ENCODE peak calls at places on chromosomes 6 and 20, in nine cellular contexts. One of them, this sample, is unnamed. For H3K9me3, the result is how much of the 10 kb centered on the place peaks cover.

GRCh38 chr6:22068561-22069346 is 228.1 kb downstream of the PRL start:
- ATAC-seq in naive thymus-derived CD4-positive, alpha-beta T cell: no peak
- ATAC-seq in CD4-positive, CD25-positive, alpha-beta regulatory T cell: no peak
- ATAC-seq in right lobe of liver: no peak
- ATAC-seq in psoas muscle: no peak
- ATAC-seq in HCT116: no peak
- ATAC-seq in Panc1: no peak
- ATAC-seq in pancreas: no peak
- ATAC-seq in RWPE2: no peak
- ATAC-seq in this sample: no peak

GRCh38 chr20:3727333-3728035 is 5.0 kb upstream of the HSPA12B start:
- ATAC-seq in right lobe of liver: no peak
- ATAC-seq in psoas muscle: peak
- ATAC-seq in CD4-positive, CD25-positive, alpha-beta regulatory T cell: no peak
- ATAC-seq in pancreas: peak
- ATAC-seq in HCT116: peak
- ATAC-seq in naive thymus-derived CD4-positive, alpha-beta T cell: no peak
- ATAC-seq in Panc1: no peak
- ATAC-seq in RWPE2: peak
- ATAC-seq in this sample: peak

GRCh38 chr20:9079038-9079731 is 10.3 kb downstream of the PLCB4 start:
- ATAC-seq in HCT116: no peak
- ATAC-seq in naive thymus-derived CD4-positive, alpha-beta T cell: no peak
- ATAC-seq in right lobe of liver: no peak
- ATAC-seq in CD4-positive, CD25-positive, alpha-beta regulatory T cell: no peak
- ATAC-seq in Panc1: no peak
- ATAC-seq in RWPE2: no peak
- ATAC-seq in pancreas: peak
- ATAC-seq in psoas muscle: no peak
- ATAC-seq in this sample: no peak

GRCh38 chr6:44662461-44663121 is 275.1 kb downstream of the CDC5L start:
- ATAC-seq in pancreas: no peak
- ATAC-seq in Panc1: no peak
- ATAC-seq in HCT116: no peak
- ATAC-seq in psoas muscle: no peak
- ATAC-seq in naive thymus-derived CD4-positive, alpha-beta T cell: no peak
- ATAC-seq in CD4-positive, CD25-positive, alpha-beta regulatory T cell: no peak
- ATAC-seq in right lobe of liver: no peak
- ATAC-seq in RWPE2: no peak
- ATAC-seq in this sample: no peak

GRCh38 chr6:4581468-4582420 is 194.5 kb upstream of the CDYL start:
- ATAC-seq in right lobe of liver: peak
- ATAC-seq in pancreas: no peak
- ATAC-seq in psoas muscle: peak
- ATAC-seq in HCT116: no peak
- ATAC-seq in naive thymus-derived CD4-positive, alpha-beta T cell: no peak
- ATAC-seq in Panc1: no peak
- ATAC-seq in CD4-positive, CD25-positive, alpha-beta regulatory T cell: no peak
- ATAC-seq in RWPE2: peak
- ATAC-seq in this sample: peak

GRCh38 chr6:74942130-74942529 is 263.7 kb downstream of the COL12A1 start:
- ATAC-seq in CD4-positive, CD25-positive, alpha-beta regulatory T cell: no peak
- ATAC-seq in RWPE2: peak
- ATAC-seq in pancreas: no peak
- ATAC-seq in right lobe of liver: no peak
- ATAC-seq in psoas muscle: no peak
- ATAC-seq in naive thymus-derived CD4-positive, alpha-beta T cell: no peak
- ATAC-seq in Panc1: no peak
- ATAC-seq in HCT116: no peak
- ATAC-seq in this sample: no peak

GRCh38 chr6:169344651-169345050 is 91.0 kb upstream of the THBS2 start:
- ATAC-seq in HCT116: no peak
- ATAC-seq in CD4-positive, CD25-positive, alpha-beta regulatory T cell: no peak
- ATAC-seq in right lobe of liver: no peak
- ATAC-seq in psoas muscle: no peak
- ATAC-seq in RWPE2: no peak
- ATAC-seq in pancreas: no peak
- ATAC-seq in naive thymus-derived CD4-positive, alpha-beta T cell: no peak
- ATAC-seq in Panc1: no peak
- ATAC-seq in this sample: no peak

GRCh38 chr6:105644073-105644489 is 241.2 kb upstream of the PREP start:
- ATAC-seq in HCT116: no peak
- ATAC-seq in CD4-positive, CD25-positive, alpha-beta regulatory T cell: no peak
- ATAC-seq in Panc1: no peak
- ATAC-seq in right lobe of liver: no peak
- ATAC-seq in psoas muscle: no peak
- ATAC-seq in pancreas: no peak
- ATAC-seq in RWPE2: no peak
- ATAC-seq in naive thymus-derived CD4-positive, alpha-beta T cell: no peak
- ATAC-seq in this sample: no peak

GRCh38 chr20:57388953-57389694 is 2.1 kb upstream of the RBM38 start:
- ATAC-seq in naive thymus-derived CD4-positive, alpha-beta T cell: peak
- ATAC-seq in CD4-positive, CD25-positive, alpha-beta regulatory T cell: peak
- ATAC-seq in RWPE2: peak
- ATAC-seq in right lobe of liver: peak
- ATAC-seq in psoas muscle: peak
- ATAC-seq in HCT116: peak
- ATAC-seq in Panc1: peak
- ATAC-seq in pancreas: peak
- ATAC-seq in this sample: peak

GRCh38 chr6:11462742-11463414 is 74.7 kb upstream of the TMEM170B start:
- ATAC-seq in CD4-positive, CD25-positive, alpha-beta regulatory T cell: no peak
- ATAC-seq in RWPE2: no peak
- ATAC-seq in right lobe of liver: peak
- ATAC-seq in Panc1: no peak
- ATAC-seq in psoas muscle: no peak
- ATAC-seq in pancreas: peak
- ATAC-seq in HCT116: no peak
- ATAC-seq in naive thymus-derived CD4-positive, alpha-beta T cell: peak
- ATAC-seq in this sample: peak

GRCh38 chr20:38892091-38892981 is 33.9 kb upstream of the FAM83D start:
- ATAC-seq in Panc1: no peak
- ATAC-seq in HCT116: no peak
- ATAC-seq in pancreas: no peak
- ATAC-seq in naive thymus-derived CD4-positive, alpha-beta T cell: no peak
- ATAC-seq in CD4-positive, CD25-positive, alpha-beta regulatory T cell: peak
- ATAC-seq in RWPE2: no peak
- ATAC-seq in psoas muscle: no peak
- ATAC-seq in right lobe of liver: no peak
- ATAC-seq in this sample: no peak

DNA sequence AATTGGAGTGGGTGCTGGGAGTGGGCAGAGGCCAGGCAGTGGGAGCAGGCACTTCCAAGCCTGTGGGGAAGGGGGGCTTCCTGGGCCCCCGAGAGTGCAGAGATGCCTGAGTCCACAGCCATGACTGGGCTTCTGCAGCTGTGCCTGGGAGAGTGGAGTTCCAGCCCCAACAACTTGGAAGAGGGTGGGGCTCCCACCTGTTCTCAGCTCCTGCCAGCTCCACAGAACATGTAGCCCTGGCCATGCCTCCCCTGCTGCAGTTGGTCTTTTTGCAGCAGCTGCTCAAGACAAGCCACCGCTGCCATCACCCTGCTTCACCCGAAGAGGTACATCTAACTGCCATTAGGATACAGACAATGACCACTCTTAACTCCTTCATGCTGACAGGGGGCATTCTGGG is 1092.3 kb downstream of the KHDRBS2 start:
- ATAC-seq in naive thymus-derived CD4-positive, alpha-beta T cell: no peak
- ATAC-seq in HCT116: no peak
- ATAC-seq in pancreas: no peak
- ATAC-seq in CD4-positive, CD25-positive, alpha-beta regulatory T cell: no peak
- ATAC-seq in psoas muscle: no peak
- ATAC-seq in Panc1: no peak
- ATAC-seq in right lobe of liver: no peak
- ATAC-seq in RWPE2: no peak
- ATAC-seq in this sample: no peak
- H3K9me3 ChIP-seq in naive thymus-derived CD4-positive, alpha-beta T cell: under half
- H3K9me3 ChIP-seq in HCT116: under half
- H3K9me3 ChIP-seq in pancreas: under half
- H3K9me3 ChIP-seq in CD4-positive, CD25-positive, alpha-beta regulatory T cell: under half
- H3K9me3 ChIP-seq in psoas muscle: under half
- H3K9me3 ChIP-seq in Panc1: under half
- H3K9me3 ChIP-seq in right lobe of liver: under half
- H3K9me3 ChIP-seq in RWPE2: under half
- H3K9me3 ChIP-seq in this sample: under half

GRCh38 chr20:53903652-53903987 is 166.8 kb downstream of the BCAS1 start:
- ATAC-seq in psoas muscle: no peak
- ATAC-seq in naive thymus-derived CD4-positive, alpha-beta T cell: peak
- ATAC-seq in Panc1: no peak
- ATAC-seq in right lobe of liver: peak
- ATAC-seq in RWPE2: peak
- ATAC-seq in pancreas: no peak
- ATAC-seq in CD4-positive, CD25-positive, alpha-beta regulatory T cell: no peak
- ATAC-seq in HCT116: no peak
- ATAC-seq in this sample: no peak

GRCh38 chr20:53905019-53905847 is 165.2 kb downstream of the BCAS1 start:
- ATAC-seq in HCT116: no peak
- ATAC-seq in pancreas: no peak
- ATAC-seq in RWPE2: no peak
- ATAC-seq in Panc1: no peak
- ATAC-seq in naive thymus-derived CD4-positive, alpha-beta T cell: no peak
- ATAC-seq in psoas muscle: no peak
- ATAC-seq in right lobe of liver: no peak
- ATAC-seq in CD4-positive, CD25-positive, alpha-beta regulatory T cell: no peak
- ATAC-seq in this sample: no peak

GRCh38 chr20:53902968-53903651 is 167.3 kb downstream of the BCAS1 start:
- ATAC-seq in HCT116: no peak
- ATAC-seq in RWPE2: no peak
- ATAC-seq in naive thymus-derived CD4-positive, alpha-beta T cell: no peak
- ATAC-seq in CD4-positive, CD25-positive, alpha-beta regulatory T cell: no peak
- ATAC-seq in Panc1: no peak
- ATAC-seq in pancreas: no peak
- ATAC-seq in psoas muscle: no peak
- ATAC-seq in right lobe of liver: no peak
- ATAC-seq in this sample: no peak

GRCh38 chr20:53901697-53902096 is 168.7 kb downstream of the BCAS1 start:
- ATAC-seq in pancreas: no peak
- ATAC-seq in psoas muscle: no peak
- ATAC-seq in naive thymus-derived CD4-positive, alpha-beta T cell: no peak
- ATAC-seq in right lobe of liver: no peak
- ATAC-seq in RWPE2: no peak
- ATAC-seq in Panc1: no peak
- ATAC-seq in HCT116: no peak
- ATAC-seq in CD4-positive, CD25-positive, alpha-beta regulatory T cell: no peak
- ATAC-seq in this sample: no peak

GRCh38 chr20:53904261-53904660 is 166.1 kb downstream of the BCAS1 start:
- ATAC-seq in CD4-positive, CD25-positive, alpha-beta regulatory T cell: no peak
- ATAC-seq in right lobe of liver: no peak
- ATAC-seq in pancreas: no peak
- ATAC-seq in naive thymus-derived CD4-positive, alpha-beta T cell: no peak
- ATAC-seq in psoas muscle: no peak
- ATAC-seq in RWPE2: no peak
- ATAC-seq in HCT116: no peak
- ATAC-seq in Panc1: no peak
- ATAC-seq in this sample: no peak
- H3K27ac ChIP-seq in CD4-positive, CD25-positive, alpha-beta regulatory T cell: no peak
- H3K27ac ChIP-seq in right lobe of liver: no peak
- H3K27ac ChIP-seq in pancreas: no peak
- H3K27ac ChIP-seq in naive thymus-derived CD4-positive, alpha-beta T cell: no peak
- H3K27ac ChIP-seq in psoas muscle: no peak
- H3K27ac ChIP-seq in RWPE2: peak
- H3K27ac ChIP-seq in HCT116: no peak
- H3K27ac ChIP-seq in Panc1: peak
- H3K27ac ChIP-seq in this sample: no peak

DNA sequence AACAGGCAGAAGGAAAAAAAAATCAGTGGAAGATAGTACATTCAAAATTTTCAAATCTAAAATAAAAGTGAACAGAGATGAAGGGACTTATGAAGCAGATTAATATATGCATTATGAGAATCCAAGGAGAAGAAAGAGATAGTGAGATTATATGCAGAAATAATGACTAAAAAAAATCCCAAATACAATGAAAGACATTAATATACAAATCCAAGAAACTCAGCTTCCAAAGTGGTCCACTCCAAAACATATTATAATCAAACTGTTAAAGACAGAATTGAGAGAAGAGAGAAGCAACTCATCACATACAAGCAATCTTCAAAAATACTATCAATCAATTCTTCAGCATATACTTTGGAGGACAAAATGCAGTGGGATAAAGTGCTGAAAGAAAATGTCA is 73.5 kb upstream of the CARMIL1 start:
- ATAC-seq in RWPE2: no peak
- ATAC-seq in CD4-positive, CD25-positive, alpha-beta regulatory T cell: no peak
- ATAC-seq in right lobe of liver: no peak
- ATAC-seq in psoas muscle: no peak
- ATAC-seq in Panc1: no peak
- ATAC-seq in pancreas: no peak
- ATAC-seq in HCT116: no peak
- ATAC-seq in naive thymus-derived CD4-positive, alpha-beta T cell: no peak
- ATAC-seq in this sample: no peak
- H3K4me3 ChIP-seq in RWPE2: no peak
- H3K4me3 ChIP-seq in CD4-positive, CD25-positive, alpha-beta regulatory T cell: no peak
- H3K4me3 ChIP-seq in right lobe of liver: no peak
- H3K4me3 ChIP-seq in psoas muscle: no peak
- H3K4me3 ChIP-seq in Panc1: no peak
- H3K4me3 ChIP-seq in pancreas: no peak
- H3K4me3 ChIP-seq in HCT116: no peak
- H3K4me3 ChIP-seq in naive thymus-derived CD4-positive, alpha-beta T cell: no peak
- H3K4me3 ChIP-seq in this sample: no peak

GRCh38 chr6:106903299-106903698 is 71.2 kb downstream of the CD24 start:
- ATAC-seq in CD4-positive, CD25-positive, alpha-beta regulatory T cell: no peak
- ATAC-seq in right lobe of liver: no peak
- ATAC-seq in RWPE2: no peak
- ATAC-seq in psoas muscle: no peak
- ATAC-seq in pancreas: no peak
- ATAC-seq in naive thymus-derived CD4-positive, alpha-beta T cell: no peak
- ATAC-seq in Panc1: no peak
- ATAC-seq in HCT116: no peak
- ATAC-seq in this sample: no peak

GRCh38 chr6:106906227-106906626 is 68.3 kb downstream of the CD24 start:
- ATAC-seq in HCT116: no peak
- ATAC-seq in right lobe of liver: no peak
- ATAC-seq in RWPE2: no peak
- ATAC-seq in psoas muscle: no peak
- ATAC-seq in pancreas: no peak
- ATAC-seq in naive thymus-derived CD4-positive, alpha-beta T cell: no peak
- ATAC-seq in CD4-positive, CD25-positive, alpha-beta regulatory T cell: no peak
- ATAC-seq in Panc1: no peak
- ATAC-seq in this sample: no peak

GRCh38 chr6:106897580-106897979 is 76.9 kb downstream of the CD24 start:
- ATAC-seq in RWPE2: no peak
- ATAC-seq in psoas muscle: no peak
- ATAC-seq in Panc1: no peak
- ATAC-seq in HCT116: no peak
- ATAC-seq in CD4-positive, CD25-positive, alpha-beta regulatory T cell: no peak
- ATAC-seq in right lobe of liver: no peak
- ATAC-seq in naive thymus-derived CD4-positive, alpha-beta T cell: no peak
- ATAC-seq in pancreas: no peak
- ATAC-seq in this sample: no peak

GRCh38 chr6:106899697-106900096 is 74.8 kb downstream of the CD24 start:
- ATAC-seq in CD4-positive, CD25-positive, alpha-beta regulatory T cell: no peak
- ATAC-seq in right lobe of liver: no peak
- ATAC-seq in Panc1: no peak
- ATAC-seq in HCT116: no peak
- ATAC-seq in naive thymus-derived CD4-positive, alpha-beta T cell: no peak
- ATAC-seq in psoas muscle: no peak
- ATAC-seq in RWPE2: no peak
- ATAC-seq in pancreas: no peak
- ATAC-seq in this sample: no peak

GRCh38 chr6:106901062-106901461 is 73.5 kb downstream of the CD24 start:
- ATAC-seq in HCT116: no peak
- ATAC-seq in right lobe of liver: no peak
- ATAC-seq in naive thymus-derived CD4-positive, alpha-beta T cell: no peak
- ATAC-seq in CD4-positive, CD25-positive, alpha-beta regulatory T cell: no peak
- ATAC-seq in psoas muscle: no peak
- ATAC-seq in pancreas: no peak
- ATAC-seq in Panc1: no peak
- ATAC-seq in RWPE2: no peak
- ATAC-seq in this sample: no peak
- H3K9me3 ChIP-seq in HCT116: under half
- H3K9me3 ChIP-seq in right lobe of liver: under half
- H3K9me3 ChIP-seq in naive thymus-derived CD4-positive, alpha-beta T cell: under half
- H3K9me3 ChIP-seq in CD4-positive, CD25-positive, alpha-beta regulatory T cell: under half
- H3K9me3 ChIP-seq in psoas muscle: under half
- H3K9me3 ChIP-seq in pancreas: under half
- H3K9me3 ChIP-seq in Panc1: under half
- H3K9me3 ChIP-seq in RWPE2: under half
- H3K9me3 ChIP-seq in this sample: under half